ENCODE peak calls at places on chromosome 9, in five cellular contexts. A, M, H, V and N are unnamed samples.

GRCh38 chr9:96487949-96488348 is 38.0 kb downstream of the HABP4 start:
- DNase-seq in A (no peak), M (no peak), H (no peak), V (no peak), N (no peak)

GRCh38 chr9:35105126-35105525 is 2.2 kb upstream of the STOML2 start:
- DNase-seq in A (no peak), M (no peak), H (no peak), V (no peak), N (no peak)

GRCh38 chr9:128636556-128637530 is 19.8 kb downstream of the DYNC2I2 start:
- DNase-seq in A (no peak), M (no peak), H (peak; percentile 30), V (no peak), N (no peak)

GRCh38 chr9:13113201-13113600 is 166.3 kb downstream of the MPDZ start:
- DNase-seq in A (no peak), M (peak; percentile 47), H (no peak), V (no peak), N (no peak)

GRCh38 chr9:123522921-123523320 is 166.9 kb downstream of the CRB2 start:
- DNase-seq in A (no peak), M (no peak), H (no peak), V (no peak), N (no peak)

GRCh38 chr9:130225071-130225470 is 40.5 kb upstream of the HMCN2 start:
- DNase-seq in A (no peak), M (no peak), H (no peak), V (no peak), N (no peak)

GRCh38 chr9:17402309-17402708 is 176.6 kb upstream of the SH3GL2 start:
- DNase-seq in A (no peak), M (no peak), H (peak; percentile 19), V (no peak), N (no peak)

GRCh38 chr9:134338394-134339182 is 12.3 kb downstream of the RXRA start:
- DNase-seq in A (no peak), M (no peak), H (peak; percentile 35), V (no peak), N (peak; percentile 36)

GRCh38 chr9:19994296-19994695 is 205.5 kb upstream of the SLC24A2 start:
- DNase-seq in A (no peak), M (peak; percentile 33), H (no peak), V (no peak), N (no peak)

GRCh38 chr9:124122813-124123462 is 111.4 kb downstream of the LHX2 start:
- DNase-seq in A (no peak), M (peak; percentile 40), H (no peak), V (peak; percentile 46), N (no peak)

GRCh38 chr9:111983484-111983908 is 86.9 kb downstream of the UGCG start:
- DNase-seq in A (no peak), M (no peak), H (no peak), V (peak; percentile 42), N (no peak)

GRCh38 chr9:129613520-129614175 is 7.3 kb downstream of the C9orf50 start:
- DNase-seq in A (no peak), M (no peak), H (peak; percentile 75), V (no peak), N (no peak)

GRCh38 chr9:129894106-129894823 is 59.0 kb downstream of the USP20 start:
- DNase-seq in A (no peak), M (no peak), H (no peak), V (no peak), N (no peak)

GRCh38 chr9:130181645-130182044 is 9.4 kb downstream of the NCS1 start:
- DNase-seq in A (no peak), M (no peak), H (no peak), V (no peak), N (peak; percentile 86)

GRCh38 chr9:137163101-137163661 is 6.7 kb downstream of the LRRC26 start:
- DNase-seq in A (no peak), M (peak; percentile 21), H (no peak), V (no peak), N (no peak)

GRCh38 chr9:2158111-2158610 is 143.0 kb downstream of the SMARCA2 start:
- DNase-seq in A (peak; percentile 54), M (peak; percentile 65), H (no peak), V (peak; percentile 28), N (peak; percentile 53)

GRCh38 chr9:1759009-1759408 is 256.1 kb upstream of the SMARCA2 start:
- DNase-seq in A (no peak), M (no peak), H (no peak), V (peak; percentile 30), N (no peak)

GRCh38 chr9:81266086-81266485 is 423.3 kb downstream of the TLE1 start:
- DNase-seq in A (no peak), M (no peak), H (no peak), V (no peak), N (no peak)

GRCh38 chr9:90775657-90776056 is 26.0 kb upstream of the SYK start:
- DNase-seq in A (no peak), M (no peak), H (no peak), V (no peak), N (no peak)

GRCh38 chr9:131645078-131645776 is 94.6 kb downstream of the RAPGEF1 start:
- DNase-seq in A (no peak), M (peak; percentile 22), H (no peak), V (no peak), N (no peak)

GRCh38 chr9:2727966-2728613 is 10.8 kb downstream of the KCNV2 start:
- DNase-seq in A (peak; percentile 50), M (peak; percentile 71), H (peak; percentile 59), V (no peak), N (no peak)